ENCODE peak calls at places on chromosomes 13 and 19, in eight cellular contexts. U, C, L, T, Z, O, S and G are unnamed samples.

GRCh38 chr19:388691-389090 is 20.3 kb downstream of the C2CD4C start:
- DNase-seq in U (no peak), C (no peak), L (no peak), T (no peak), Z (no peak), O (no peak), S (no peak), G (no peak)

GRCh38 chr13:40363653-40364052 is 302.8 kb downstream of the FOXO1 start:
- DNase-seq in U (no peak), C (no peak), L (no peak), T (no peak), Z (no peak), O (no peak), S (no peak), G (no peak)

GRCh38 chr13:28475916-28476725 is 18.8 kb downstream of the FLT1 start:
- DNase-seq in U (no peak), C (no peak), L (no peak), T (no peak), Z (no peak), O (no peak), S (peak; percentile 85), G (no peak)

GRCh38 chr13:90154311-90154960 is 1193.1 kb upstream of the MIR17HG start:
- DNase-seq in U (no peak), C (no peak), L (no peak), T (no peak), Z (no peak), O (no peak), S (no peak), G (no peak)

GRCh38 chr19:27890206-27890605 is 1322.7 kb downstream of the UQCRFS1 start:
- DNase-seq in U (no peak), C (no peak), L (no peak), T (no peak), Z (no peak), O (no peak), S (no peak), G (no peak)

GRCh38 chr13:91401916-91402315 is 3.5 kb downstream of the GPC5 start:
- DNase-seq in U (peak; percentile 7), C (no peak), L (no peak), T (no peak), Z (no peak), O (no peak), S (no peak), G (no peak)

GRCh38 chr19:41013359-41013758 is 22.3 kb downstream of the CYP2B6 start:
- DNase-seq in U (no peak), C (no peak), L (no peak), T (no peak), Z (no peak), O (no peak), S (no peak), G (no peak)

GRCh38 chr19:41445575-41445974 is 2.6 kb downstream of the ERICH4 start:
- DNase-seq in U (no peak), C (no peak), L (no peak), T (no peak), Z (no peak), O (no peak), S (no peak), G (no peak)

GRCh38 chr19:21141787-21142464 is at the start of gene ZNF431:
- DNase-seq in U (peak; percentile 87), C (peak; percentile 94), L (peak; percentile 66), T (peak; percentile 46), Z (peak; percentile 95), O (peak; percentile 93), S (peak; percentile 93), G (peak; percentile 87)

GRCh38 chr13:39786091-39786490 is 130.6 kb downstream of the COG6 start:
- DNase-seq in U (no peak), C (no peak), L (no peak), T (no peak), Z (no peak), O (no peak), S (no peak), G (no peak)

GRCh38 chr19:16382775-16383543 is 58.3 kb downstream of the KLF2 start:
- DNase-seq in U (peak; percentile 82), C (peak; percentile 93), L (peak; percentile 60), T (peak; percentile 12), Z (peak; percentile 57), O (no peak), S (peak; percentile 76), G (peak; percentile 92)

GRCh38 chr13:96444676-96445075 is 354.8 kb downstream of the HS6ST3 start:
- DNase-seq in U (no peak), C (no peak), L (no peak), T (no peak), Z (no peak), O (no peak), S (no peak), G (no peak)

GRCh38 chr13:70505809-70506208 is 397.6 kb upstream of the KLHL1 start:
- DNase-seq in U (no peak), C (no peak), L (no peak), T (no peak), Z (no peak), O (no peak), S (no peak), G (no peak)

GRCh38 chr13:98540476-98540875 is 36.4 kb downstream of the STK24 start:
- DNase-seq in U (no peak), C (no peak), L (no peak), T (no peak), Z (no peak), O (no peak), S (no peak), G (no peak)

GRCh38 chr19:47378246-47378645 is 29.1 kb downstream of the DHX34 start:
- DNase-seq in U (no peak), C (no peak), L (no peak), T (no peak), Z (no peak), O (no peak), S (no peak), G (no peak)

GRCh38 chr13:42971670-42972355 is 20.2 kb downstream of the EPSTI1 start:
- DNase-seq in U (no peak), C (no peak), L (no peak), T (no peak), Z (no peak), O (no peak), S (peak; percentile 71), G (no peak)

GRCh38 chr13:25602206-25602605 is 230.4 kb downstream of the ATP8A2 start:
- DNase-seq in U (no peak), C (no peak), L (no peak), T (no peak), Z (no peak), O (no peak), S (no peak), G (no peak)

GRCh38 chr13:30681489-30682242 is 53.7 kb upstream of the ALOX5AP start:
- DNase-seq in U (no peak), C (no peak), L (no peak), T (no peak), Z (no peak), O (no peak), S (peak; percentile 38), G (no peak)

GRCh38 chr19:29559743-29560142 is 33.9 kb downstream of the VSTM2B start:
- DNase-seq in U (no peak), C (no peak), L (no peak), T (no peak), Z (no peak), O (no peak), S (no peak), G (no peak)

GRCh38 chr19:843180-843835 is 2.5 kb downstream of the PRTN3 start:
- DNase-seq in U (no peak), C (peak; percentile 71), L (no peak), T (no peak), Z (no peak), O (no peak), S (no peak), G (no peak)

GRCh38 chr13:45229172-45229571 is 28.3 kb upstream of the KCTD4 start:
- DNase-seq in U (no peak), C (no peak), L (no peak), T (no peak), Z (peak; percentile 47), O (no peak), S (no peak), G (no peak)

GRCh38 chr19:2633693-2634075 is 68.8 kb downstream of the GNG7 start:
- DNase-seq in U (no peak), C (no peak), L (no peak), T (no peak), Z (no peak), O (no peak), S (no peak), G (no peak)

GRCh38 chr13:36344173-36344572 is 2.0 kb downstream of the SPART start:
- DNase-seq in U (no peak), C (no peak), L (no peak), T (no peak), Z (no peak), O (no peak), S (no peak), G (no peak)

GRCh38 chr19:35379992-35380391 is 9.1 kb downstream of the GPR42 start:
- DNase-seq in U (no peak), C (peak; percentile 73), L (no peak), T (no peak), Z (no peak), O (no peak), S (no peak), G (no peak)